ENCODE peak calls at places on chromosomes 3 and 15, in seven cellular contexts. D is RWPE1, E is sigmoid colon, M is progenitor cell of endocrine pancreas, Y is gastrocnemius medialis, T is hepatocyte, H is adrenal gland. N is an unnamed sample.

GRCh38 chr15:81087121-81087520 is 46.9 kb upstream of the CFAP161 start:
- DNase-seq in Y (no peak), T (no peak), D (no peak), H (no peak), M (no peak), E (no peak), N (no peak)

GRCh38 chr15:70806992-70807712 is 43.8 kb upstream of the UACA start:
- DNase-seq in T (no peak), D (no peak), M (no peak), Y (peak), H (peak), E (peak), N (no peak)

GRCh38 chr15:82173108-82173507 is 89.4 kb downstream of the EFL1 start:
- DNase-seq in E (no peak), Y (no peak), D (no peak), T (no peak), H (no peak), M (no peak), N (no peak)

GRCh38 chr3:197042539-197042938 is 12.9 kb upstream of the MELTF start:
- DNase-seq in Y (no peak), T (no peak), E (no peak), H (no peak), M (no peak), D (no peak), N (no peak)

GRCh38 chr15:66901336-66902100 is 163.9 kb upstream of the SMAD3 start:
- DNase-seq in H (no peak), M (no peak), E (peak), Y (no peak), D (no peak), T (no peak), N (no peak)

GRCh38 chr3:170768334-170768801 is 101.6 kb downstream of the RPL22L1 start:
- DNase-seq in T (no peak), M (no peak), Y (no peak), H (no peak), E (no peak), D (no peak), N (no peak)

GRCh38 chr3:33467786-33468185 is 27.6 kb upstream of the UBP1 start:
- DNase-seq in T (no peak), Y (no peak), H (no peak), E (no peak), M (no peak), D (no peak), N (no peak)

GRCh38 chr15:66854012-66854965 is 152.3 kb downstream of the SMAD6 start:
- DNase-seq in D (no peak), E (peak), Y (no peak), H (peak), M (no peak), T (no peak), N (no peak)

GRCh38 chr15:69082041-69082502 is 67.6 kb downstream of the NOX5 start:
- DNase-seq in D (no peak), H (peak), M (no peak), E (peak), T (no peak), Y (peak), N (no peak)

GRCh38 chr15:67836955-67837354 is 2.9 kb downstream of the RNU6-1 start:
- DNase-seq in D (no peak), T (no peak), E (peak), Y (no peak), H (no peak), M (no peak), N (no peak)

GRCh38 chr3:152254031-152254430 is 14.7 kb upstream of the MBNL1 start:
- DNase-seq in Y (no peak), D (no peak), E (no peak), T (no peak), H (no peak), M (no peak), N (no peak)

GRCh38 chr15:101108458-101108775 is 143.4 kb downstream of the CHSY1 start:
- DNase-seq in E (no peak), T (no peak), H (no peak), Y (no peak), D (no peak), M (no peak), N (no peak)

GRCh38 chr15:30791239-30791638 is 112.5 kb upstream of the FAN1 start:
- DNase-seq in T (no peak), M (no peak), D (peak), Y (no peak), H (no peak), E (no peak), N (no peak)

GRCh38 chr15:80401471-80401870 is 2.7 kb upstream of the ARNT2 start:
- DNase-seq in E (no peak), M (no peak), H (no peak), T (no peak), D (no peak), Y (no peak), N (no peak)

GRCh38 chr15:62135532-62136134 is 29.5 kb downstream of the C2CD4B start:
- DNase-seq in E (no peak), Y (no peak), T (peak), H (no peak), D (no peak), M (no peak), N (no peak)

GRCh38 chr3:73623996-73624362 is 762 bp downstream of the PDZRN3 start:
- DNase-seq in Y (peak), E (peak), D (no peak), H (peak), M (peak), T (peak), N (peak)

GRCh38 chr15:34239151-34239761 is 14.4 kb downstream of the EMC4 start:
- DNase-seq in Y (no peak), M (no peak), E (no peak), D (peak), H (peak), T (no peak), N (no peak)

GRCh38 chr3:185715091-185715490 is 109.8 kb downstream of the IGF2BP2 start:
- DNase-seq in Y (no peak), E (no peak), H (no peak), M (no peak), T (peak), D (no peak), N (no peak)

GRCh38 chr15:52559583-52559982 is 9.2 kb downstream of the ARPP19 start:
- DNase-seq in D (no peak), T (no peak), Y (no peak), E (no peak), M (no peak), H (no peak), N (no peak)

GRCh38 chr3:2853627-2854026 is 256.5 kb downstream of the IL5RA start:
- DNase-seq in T (no peak), M (no peak), D (no peak), E (no peak), Y (no peak), H (no peak), N (no peak)

GRCh38 chr3:155080692-155081091 is 573 bp downstream of the MME start:
- DNase-seq in H (no peak), T (no peak), M (no peak), E (no peak), D (no peak), Y (no peak), N (no peak)

GRCh38 chr3:35183915-35184675 is 455.2 kb upstream of the ARPP21 start:
- DNase-seq in M (no peak), H (no peak), D (no peak), Y (no peak), E (no peak), T (no peak), N (no peak)

GRCh38 chr3:13539671-13540070 is 9.3 kb upstream of the FBLN2 start:
- DNase-seq in T (no peak), E (no peak), H (no peak), Y (no peak), M (no peak), D (no peak), N (no peak)

GRCh38 chr3:55893045-55893664 is 406.0 kb upstream of the WNT5A start:
- DNase-seq in D (no peak), H (no peak), E (no peak), Y (no peak), T (no peak), M (no peak), N (no peak)

GRCh38 chr3:160575589-160575988 is 10.2 kb upstream of the KPNA4 start:
- DNase-seq in Y (no peak), T (no peak), D (no peak), E (no peak), M (no peak), H (no peak), N (no peak)

GRCh38 chr3:18649666-18650363 is 224.7 kb upstream of the SATB1 start:
- DNase-seq in M (no peak), T (no peak), E (no peak), Y (no peak), D (no peak), H (no peak), N (no peak)

GRCh38 chr3:100103558-100104441 is 10.5 kb downstream of the FILIP1L start:
- DNase-seq in T (no peak), E (no peak), Y (no peak), D (no peak), H (no peak), M (no peak), N (no peak)

GRCh38 chr3:32443471-32443870 is 51.8 kb downstream of the CMTM7 start:
- DNase-seq in Y (no peak), M (no peak), D (no peak), T (no peak), E (no peak), H (no peak), N (no peak)

GRCh38 chr3:127445581-127446368 is 144.8 kb downstream of the TPRA1 start:
- DNase-seq in E (peak), H (no peak), D (no peak), T (no peak), Y (no peak), M (no peak), N (no peak)

GRCh38 chr3:108300103-108300849 is 3.9 kb downstream of the HHLA2 start:
- DNase-seq in H (no peak), Y (no peak), E (no peak), T (no peak), D (no peak), M (no peak), N (no peak)

GRCh38 chr3:48430359-48431101 is 644 bp upstream of the PLXNB1 start:
- DNase-seq in H (no peak), M (no peak), Y (no peak), T (no peak), D (no peak), E (peak), N (no peak)

GRCh38 chr3:58608648-58609047 is 31.5 kb upstream of the FAM107A start:
- DNase-seq in M (no peak), E (no peak), Y (peak), T (no peak), H (no peak), D (peak), N (no peak)

GRCh38 chr15:50192926-50193595 is 11.1 kb downstream of the SLC27A2 start:
- DNase-seq in T (no peak), D (peak), Y (no peak), M (no peak), H (no peak), E (no peak), N (no peak)

GRCh38 chr3:193962986-193963683 is 172.8 kb upstream of the HES1 start:
- DNase-seq in T (no peak), E (no peak), Y (no peak), M (no peak), D (no peak), H (no peak), N (no peak)

GRCh38 chr3:73535935-73536334 is 88.8 kb downstream of the PDZRN3 start:
- DNase-seq in D (no peak), H (no peak), M (no peak), T (no peak), Y (no peak), E (no peak), N (no peak)

GRCh38 chr3:8793242-8793641 is 23.8 kb upstream of the OXTR start:
- DNase-seq in H (peak), E (no peak), T (no peak), Y (no peak), D (peak), M (no peak), N (no peak)

DNA sequence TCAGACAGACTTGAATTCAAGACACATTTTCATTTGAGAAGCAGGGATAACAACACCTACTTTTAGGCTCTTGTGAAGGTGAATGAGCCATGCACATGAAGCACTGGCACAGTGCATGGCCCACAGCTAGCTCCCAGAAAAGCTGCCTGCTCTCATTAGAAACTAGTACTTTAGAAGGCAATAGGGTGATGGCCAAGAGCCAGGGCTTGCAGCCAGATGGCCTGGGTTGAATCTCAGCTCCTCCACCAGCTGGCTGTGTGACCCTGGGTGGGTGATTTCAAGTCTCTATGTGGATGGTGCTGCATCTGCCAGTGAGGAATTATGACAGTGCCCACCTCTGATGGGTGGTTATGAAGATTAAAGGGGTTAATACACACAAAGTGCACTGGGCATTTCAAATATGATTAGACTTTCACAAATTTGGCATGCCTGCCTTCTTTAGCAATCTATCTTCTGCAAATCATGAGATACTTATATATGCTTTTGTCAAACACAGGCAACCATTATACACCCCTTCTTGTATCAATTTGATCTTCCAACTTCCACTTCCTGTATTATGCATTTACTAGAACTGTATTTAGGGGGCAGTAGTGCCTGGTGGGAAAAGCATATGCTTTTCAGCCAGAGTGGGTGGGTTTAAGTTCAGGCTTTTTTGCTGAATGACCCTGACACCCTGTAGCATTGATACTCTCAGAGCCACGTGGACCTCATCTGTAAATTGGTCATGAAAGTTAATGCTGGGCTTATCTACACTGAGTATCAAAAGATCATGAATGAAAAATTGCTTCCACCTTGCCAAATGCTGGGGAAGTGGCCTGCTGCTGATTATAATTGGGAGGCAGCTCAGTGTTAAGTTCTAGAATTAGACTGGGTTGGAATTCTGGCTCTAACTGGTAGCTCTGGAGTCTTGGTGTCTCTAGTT is 34.7 kb upstream of the RBP1 start:
- DNase-seq in Y (peak), T (no peak), M (no peak), E (no peak), D (no peak), H (peak), N (no peak)
- TF ChIP-seq CTCF in Y (no peak), T (no peak), M (no peak), E (no peak), D (no peak), H (no peak), N (no peak)

GRCh38 chr3:45095916-45096526 is 50.2 kb downstream of the CDCP1 start:
- DNase-seq in D (no peak), E (peak), T (no peak), H (peak), Y (no peak), M (no peak), N (no peak)
- TF ChIP-seq CTCF in D (no peak), E (no peak), T (no peak), H (no peak), Y (no peak), M (no peak), N (no peak)

DNA sequence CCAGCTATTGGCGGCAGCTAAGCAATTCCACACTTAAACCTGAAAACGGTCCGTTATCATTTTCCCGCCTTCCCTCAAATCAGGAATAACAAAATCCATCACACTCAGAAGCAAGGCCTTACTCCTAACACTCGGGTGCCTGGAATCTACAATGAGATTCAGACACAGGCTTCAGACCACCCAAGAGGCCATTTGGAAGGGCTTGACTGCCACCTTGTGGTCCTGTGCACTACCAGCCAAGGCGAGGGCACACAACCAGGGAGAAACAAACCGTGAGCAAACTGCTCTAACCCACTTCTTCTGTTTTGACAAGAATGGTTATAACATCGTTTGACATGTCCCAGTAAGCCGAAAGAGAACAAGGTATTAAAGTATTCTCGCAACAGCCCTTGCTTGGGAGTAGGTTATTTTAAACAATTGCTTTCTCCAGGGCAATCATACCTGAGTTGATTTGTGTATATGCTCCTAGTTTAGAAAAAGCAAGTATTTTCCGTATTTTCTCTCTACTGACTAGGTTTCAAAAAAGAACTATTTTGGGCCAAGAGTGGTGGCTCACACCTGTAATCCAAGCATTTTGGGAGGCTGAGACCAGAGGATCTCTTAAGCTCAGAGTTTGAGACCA is 40.1 kb upstream of the TAFA4 start:
- DNase-seq in M (peak), D (peak), T (peak), H (peak), Y (no peak), E (peak), N (peak)
- TF ChIP-seq CTCF in M (peak), D (peak), T (peak), H (peak), Y (peak), E (peak), N (peak)

GRCh38 chr3:15305366-15305844 is 27.0 kb downstream of the SH3BP5 start:
- DNase-seq in D (no peak), T (peak), E (peak), Y (no peak), H (peak), M (peak), N (peak)
- TF ChIP-seq CTCF in D (peak), T (peak), E (no peak), Y (no peak), H (peak), M (peak), N (peak)

DNA sequence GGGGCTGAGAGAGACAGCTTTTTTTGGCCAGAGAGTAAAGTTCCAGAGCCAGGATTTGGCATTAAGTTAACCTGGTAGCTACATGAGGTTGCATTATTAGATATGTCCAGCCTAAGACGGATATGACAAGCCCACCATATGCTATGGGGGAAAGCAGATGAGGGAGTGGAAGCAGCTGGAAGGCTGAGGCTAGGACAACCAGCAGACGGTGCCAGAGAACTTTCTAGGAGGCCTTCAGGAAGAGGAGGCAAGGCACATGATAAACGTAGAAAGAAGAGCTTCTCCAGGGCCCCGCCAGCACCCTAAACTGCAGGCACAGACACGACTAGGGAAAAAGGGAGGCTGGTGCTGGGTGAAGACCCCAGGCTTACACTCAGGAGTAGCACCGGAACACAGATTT is 87.0 kb downstream of the CTNNB1 start:
- DNase-seq in E (no peak), M (no peak), D (no peak), Y (no peak), T (no peak), H (no peak), N (no peak)
- TF ChIP-seq CTCF in E (no peak), M (no peak), D (no peak), Y (no peak), T (no peak), H (no peak), N (no peak)

GRCh38 chr15:90895571-90896117 is 7.5 kb upstream of the MAN2A2 start:
- DNase-seq in M (no peak), D (no peak), T (no peak), E (no peak), Y (no peak), H (peak), N (peak)
- TF ChIP-seq CTCF in M (no peak), D (no peak), T (no peak), E (no peak), Y (no peak), H (peak), N (peak)

GRCh38 chr15:57527382-57528091 is 64.2 kb upstream of the MYZAP start:
- DNase-seq in D (peak), M (no peak), H (peak), T (peak), Y (no peak), E (peak), N (peak)

GRCh38 chr15:57526076-57526475 is 65.6 kb upstream of the MYZAP start:
- DNase-seq in E (no peak), D (no peak), T (no peak), Y (no peak), M (no peak), H (no peak), N (no peak)

GRCh38 chr15:57529748-57530147 is 62.0 kb upstream of the MYZAP start:
- DNase-seq in E (no peak), D (no peak), M (no peak), T (no peak), H (no peak), Y (no peak), N (no peak)

GRCh38 chr15:57526615-57527014 is 65.1 kb upstream of the MYZAP start:
- DNase-seq in E (no peak), Y (no peak), D (no peak), M (no peak), T (no peak), H (no peak), N (no peak)

DNA sequence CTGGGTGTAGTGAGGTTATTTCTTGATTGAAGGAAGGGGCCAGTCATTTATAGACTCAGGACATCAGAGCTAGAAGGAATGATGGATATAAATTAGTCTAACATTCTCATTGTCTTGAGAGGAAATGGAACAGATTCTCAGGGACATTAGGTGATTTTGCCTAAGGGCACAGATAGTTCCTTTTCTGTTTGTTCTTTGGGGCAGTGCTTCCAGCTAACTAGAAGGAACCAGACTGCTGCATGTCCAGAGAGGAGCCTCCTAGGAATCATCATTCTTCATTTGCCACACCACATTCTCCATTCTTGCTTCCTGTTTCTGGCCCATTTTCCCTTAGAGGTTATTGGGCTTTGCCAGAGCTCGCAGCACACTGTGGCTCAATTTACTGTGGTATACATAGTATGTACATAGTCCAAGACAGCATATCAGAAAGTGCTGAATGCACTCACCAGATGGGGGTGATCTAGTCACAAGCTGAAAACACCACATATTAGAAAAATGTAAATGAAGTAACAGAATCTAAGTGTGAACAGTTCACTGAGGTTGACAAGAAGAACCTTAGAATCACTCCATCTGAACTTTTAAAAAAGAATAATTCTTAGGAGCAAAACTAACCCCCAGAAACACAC is 62.7 kb upstream of the MYZAP start:
- DNase-seq in T (no peak), H (no peak), Y (no peak), M (no peak), E (no peak), D (no peak), N (no peak)
- TF ChIP-seq CTCF in T (peak), H (no peak), Y (no peak), M (no peak), E (no peak), D (no peak), N (no peak)

GRCh38 chr3:190326930-190327329 is 4.7 kb upstream of the CLDN1 start:
- DNase-seq in Y (no peak), D (no peak), T (no peak), H (peak), M (no peak), E (no peak), N (no peak)
- TF ChIP-seq CTCF in Y (no peak), D (no peak), T (no peak), H (no peak), M (no peak), E (no peak), N (no peak)

GRCh38 chr3:143327388-143327787 is 207.8 kb downstream of the CHST2 start:
- DNase-seq in Y (no peak), T (no peak), E (no peak), H (no peak), M (no peak), D (peak), N (no peak)
- TF ChIP-seq CTCF in Y (no peak), T (peak), E (no peak), H (no peak), M (no peak), D (no peak), N (no peak)